ENCODE peak calls at places on chromosomes 2 and 18, in seven cellular contexts. I is upper lobe of left lung, B is epithelial cell of prostate, G is pancreas, K is fibroblast of lung, P is left lung, D is tibial artery. L is an unnamed sample.

GRCh38 chr2:79585701-79586428 is 73.0 kb downstream of the CTNNA2 start:
- DNase-seq in D (no peak), G (no peak), B (no peak), P (no peak), K (no peak), I (no peak), L (no peak)

GRCh38 chr2:150681120-150681796 is 193.8 kb upstream of the RND3 start:
- DNase-seq in K (peak), I (no peak), B (peak), P (no peak), D (no peak), G (no peak), L (no peak)

GRCh38 chr18:56240405-56240804 is 398.0 kb downstream of the TXNL1 start:
- DNase-seq in G (no peak), P (no peak), D (no peak), B (no peak), K (peak), I (no peak), L (no peak)

GRCh38 chr2:121532347-121532766 is 1.7 kb downstream of the RNU4ATAC start:
- DNase-seq in D (no peak), I (no peak), K (peak), B (no peak), P (no peak), G (no peak), L (no peak)

GRCh38 chr2:128457716-128458115 is 139.0 kb upstream of the HS6ST1 start:
- DNase-seq in I (no peak), K (no peak), P (no peak), G (no peak), D (no peak), B (no peak), L (no peak)

GRCh38 chr18:3663870-3664512 is 214.0 kb downstream of the TGIF1 start:
- DNase-seq in B (no peak), I (no peak), D (no peak), K (no peak), G (no peak), P (no peak), L (no peak)

GRCh38 chr2:191786694-191787093 is 60.2 kb downstream of the CAVIN2 start:
- DNase-seq in P (no peak), I (no peak), D (no peak), K (no peak), B (no peak), G (no peak), L (no peak)

GRCh38 chr18:14930576-14930975 is 182.6 kb downstream of the ANKRD30B start:
- DNase-seq in P (no peak), D (no peak), K (no peak), B (no peak), G (no peak), I (no peak), L (no peak)

GRCh38 chr2:102839668-102840388 is 78.0 kb downstream of the TMEM182 start:
- DNase-seq in K (peak), I (no peak), G (no peak), B (no peak), D (no peak), P (no peak), L (no peak)

GRCh38 chr2:136328396-136328795 is 210.4 kb upstream of the CXCR4 start:
- DNase-seq in B (no peak), G (no peak), K (no peak), I (no peak), D (no peak), P (no peak), L (no peak)

GRCh38 chr18:7896164-7896563 is 329.0 kb downstream of the PTPRM start:
- DNase-seq in I (no peak), K (no peak), G (no peak), B (no peak), P (no peak), D (no peak), L (no peak)

GRCh38 chr2:101160454-101160853 is 9.3 kb upstream of the TBC1D8 start:
- DNase-seq in B (no peak), D (no peak), I (no peak), P (no peak), G (no peak), K (peak), L (no peak)

GRCh38 chr2:149399934-149400615 is 69.7 kb downstream of the LYPD6 start:
- DNase-seq in I (no peak), G (peak), D (no peak), P (no peak), K (peak), B (no peak), L (no peak)

GRCh38 chr2:197613509-197613987 is 61.8 kb downstream of the RFTN2 start:
- DNase-seq in K (peak), B (peak), G (no peak), P (no peak), D (no peak), I (no peak), L (no peak)

GRCh38 chr18:77208969-77209368 is 40.7 kb upstream of the GALR1 start:
- DNase-seq in P (no peak), D (no peak), G (peak), I (no peak), K (peak), B (peak), L (no peak)

GRCh38 chr18:6547476-6547875 is 132.8 kb upstream of the L3MBTL4 start:
- DNase-seq in G (no peak), I (no peak), B (peak), P (no peak), K (no peak), D (no peak), L (no peak)

GRCh38 chr18:41767960-41768359 is 187.1 kb upstream of the PIK3C3 start:
- DNase-seq in D (no peak), I (no peak), P (no peak), K (peak), B (peak), G (no peak), L (no peak)

GRCh38 chr2:125745514-125745913 is 910.4 kb upstream of the GYPC start:
- DNase-seq in P (no peak), K (peak), G (no peak), D (no peak), I (no peak), B (no peak), L (no peak)

GRCh38 chr18:8361941-8362471 is 247.2 kb upstream of the RAB12 start:
- DNase-seq in P (no peak), G (no peak), B (no peak), I (no peak), D (no peak), K (no peak), L (no peak)

GRCh38 chr2:132676999-132677398 is 7.0 kb upstream of the LYPD1 start:
- DNase-seq in K (peak), D (no peak), P (no peak), B (no peak), G (no peak), I (no peak), L (no peak)

GRCh38 chr2:237708491-237708890 is 81.1 kb downstream of the LRRFIP1 start:
- DNase-seq in G (no peak), K (no peak), B (no peak), I (peak), P (no peak), D (peak), L (no peak)

GRCh38 chr2:237706257-237706656 is 78.9 kb downstream of the LRRFIP1 start:
- DNase-seq in I (no peak), D (no peak), G (no peak), P (no peak), B (no peak), K (no peak), L (no peak)

GRCh38 chr2:237708961-237709360 is 81.6 kb downstream of the LRRFIP1 start:
- DNase-seq in I (no peak), P (no peak), D (no peak), G (no peak), B (no peak), K (no peak), L (no peak)

GRCh38 chr2:237705225-237705524 is 77.8 kb downstream of the LRRFIP1 start:
- DNase-seq in P (no peak), D (no peak), G (no peak), I (no peak), B (no peak), K (no peak), L (no peak)

GRCh38 chr2:237707859-237708398 is 80.5 kb downstream of the LRRFIP1 start:
- DNase-seq in G (no peak), D (peak), K (peak), I (no peak), P (no peak), B (no peak), L (no peak)
- H3K27ac ChIP-seq in G (no peak), D (peak), K (peak), I (peak), P (peak), B (peak), L (peak)

GRCh38 chr2:179948058-179948457 is 59.0 kb downstream of the CWC22 start:
- DNase-seq in P (no peak), D (no peak), B (no peak), I (no peak), G (no peak), K (no peak), L (no peak)
- H3K27ac ChIP-seq in P (no peak), D (no peak), B (no peak), I (no peak), G (no peak), K (no peak), L (no peak)

DNA sequence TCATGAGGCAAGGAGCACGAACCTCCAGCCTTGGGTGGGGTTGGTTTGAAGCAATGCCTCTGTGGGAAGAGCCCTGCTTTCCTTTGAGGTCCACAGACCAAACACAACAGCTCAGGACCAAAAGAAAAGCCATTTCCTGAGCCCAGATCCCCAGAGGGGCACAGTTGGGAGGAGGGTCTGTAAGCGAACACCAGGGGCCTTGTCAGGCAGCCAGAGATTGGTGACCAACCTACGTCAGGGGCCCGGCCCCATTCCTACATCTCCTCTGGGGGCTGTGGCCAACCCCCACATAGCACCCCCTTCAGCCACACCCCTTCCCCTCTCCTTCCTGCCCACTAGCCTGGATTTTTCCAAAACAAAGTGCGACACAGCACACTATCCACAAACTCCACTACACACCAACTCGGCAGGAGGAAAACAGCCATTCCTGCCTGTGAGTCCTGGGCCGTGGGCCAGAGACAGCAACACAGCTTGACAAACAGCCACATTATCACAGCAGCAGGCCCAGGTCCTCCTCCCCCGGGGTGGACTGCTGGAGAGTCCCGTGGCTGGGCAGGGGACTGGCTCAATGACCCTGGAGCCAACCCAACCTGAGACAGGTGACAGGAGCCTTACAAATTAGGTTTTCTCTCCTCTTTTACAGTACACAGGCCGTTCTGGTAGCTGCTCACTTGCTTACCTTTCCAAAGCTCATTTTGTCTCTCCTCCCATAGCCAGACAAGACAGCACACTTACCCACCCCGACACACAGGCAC is 98.8 kb downstream of the TNS1 start:
- DNase-seq in G (peak), D (peak), K (peak), I (no peak), P (peak), B (no peak), L (peak)
- H3K27ac ChIP-seq in G (peak), D (peak), K (peak), I (peak), P (peak), B (no peak), L (peak)

DNA sequence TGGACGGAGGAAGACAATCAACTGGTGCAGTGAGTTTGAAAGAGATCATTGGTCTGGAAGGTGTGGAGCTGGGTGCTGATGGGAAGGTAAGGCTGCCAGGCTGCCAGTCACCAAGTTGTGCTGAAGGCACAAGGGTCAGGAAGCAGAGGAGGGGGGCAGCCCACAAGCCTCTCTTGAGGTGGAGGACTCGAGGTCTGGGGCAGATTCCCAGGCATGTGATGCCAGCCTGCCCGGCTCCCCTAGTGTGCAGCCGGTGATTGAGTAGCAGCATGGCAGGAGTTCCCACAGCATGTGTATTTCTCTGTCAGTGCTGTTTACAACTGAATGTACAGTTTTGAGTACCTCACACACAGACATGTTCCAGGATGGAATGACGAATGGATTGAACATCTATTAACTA is 99.3 kb downstream of the CABLES1 start:
- DNase-seq in D (no peak), I (no peak), P (no peak), G (no peak), K (no peak), B (no peak), L (no peak)
- H3K27ac ChIP-seq in D (no peak), I (no peak), P (no peak), G (no peak), K (no peak), B (no peak), L (no peak)

DNA sequence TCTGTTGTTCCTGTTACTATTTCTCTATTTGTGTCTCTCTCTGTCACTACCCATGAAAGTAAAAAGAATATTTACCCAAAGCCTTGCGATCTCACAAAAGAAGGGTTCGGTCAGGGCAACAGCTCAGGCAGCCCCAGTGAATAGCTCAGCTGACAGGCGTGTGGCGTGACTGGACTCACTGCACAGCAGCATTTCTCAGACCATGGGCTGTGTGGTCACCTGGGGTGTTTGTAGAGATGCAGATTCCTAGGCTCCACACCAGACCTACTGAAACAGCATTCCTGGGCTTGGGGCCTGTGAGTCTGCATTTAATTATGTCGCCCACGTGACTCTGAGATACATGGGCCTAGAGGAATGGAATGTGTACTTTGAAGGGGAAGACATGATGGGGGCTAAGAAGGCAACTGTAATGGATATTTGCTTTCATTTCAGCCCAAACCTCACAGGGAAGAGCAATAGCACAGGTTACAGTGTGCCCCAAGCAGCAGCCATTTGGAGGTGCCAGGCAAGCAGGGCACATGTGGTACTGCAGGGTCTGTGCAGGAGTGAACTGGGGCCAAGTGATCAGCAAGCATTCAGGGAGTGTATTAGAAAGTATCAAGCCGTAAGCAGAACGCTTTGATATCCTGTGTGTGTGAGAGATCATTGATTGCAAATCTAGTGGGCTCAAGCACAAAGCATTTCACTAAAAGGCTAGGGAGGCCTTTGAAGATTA is 90.4 kb upstream of the RBMS1 start:
- DNase-seq in D (no peak), B (no peak), K (no peak), G (no peak), I (no peak), P (no peak), L (no peak)
- H3K27ac ChIP-seq in D (no peak), B (no peak), K (no peak), G (no peak), I (no peak), P (peak), L (peak)

GRCh38 chr2:241072151-241072550 is 29.9 kb downstream of the MTERF4 start:
- DNase-seq in G (no peak), D (no peak), I (peak), P (no peak), K (no peak), B (no peak), L (no peak)
- H3K27ac ChIP-seq in G (no peak), D (no peak), I (no peak), P (no peak), K (no peak), B (no peak), L (no peak)

L was measured in breast epithelium.